ENCODE peak calls at places on chromosomes 4 and X, in six cellular contexts. E, Q, B, D, V and H are unnamed samples.

GRCh38 chr4:158282252-158282651 is 72.0 kb downstream of the TMEM144 start:
- DNase-seq in E (peak), Q (no peak), B (no peak), D (no peak), V (no peak), H (no peak)

GRCh38 chr4:166527500-166527899 is 654.5 kb downstream of the TLL1 start:
- DNase-seq in E (peak), Q (no peak), B (no peak), D (no peak), V (peak), H (no peak)

GRCh38 chrX:43560247-43560946 is 95.7 kb upstream of the MAOA start:
- DNase-seq in E (no peak), Q (no peak), B (no peak), D (no peak), V (no peak), H (no peak)

GRCh38 chr4:111693754-111694153 is 451.5 kb upstream of the FAM241A start:
- DNase-seq in E (no peak), Q (no peak), B (no peak), D (no peak), V (no peak), H (no peak)

GRCh38 chrX:104566921-104567501 is 1.0 kb downstream of the IL1RAPL2 start:
- DNase-seq in E (no peak), Q (no peak), B (no peak), D (no peak), V (no peak), H (no peak)

GRCh38 chr4:127975121-127975770 is 10.0 kb downstream of the ABHD18 start:
- DNase-seq in E (no peak), Q (no peak), B (no peak), D (no peak), V (no peak), H (no peak)

GRCh38 chr4:3421470-3421869 is 20.3 kb upstream of the HGFAC start:
- DNase-seq in E (no peak), Q (no peak), B (no peak), D (no peak), V (no peak), H (no peak)

GRCh38 chrX:142233400-142233799 is 28.3 kb upstream of the MAGEC2 start:
- DNase-seq in E (no peak), Q (no peak), B (no peak), D (no peak), V (no peak), H (no peak)

GRCh38 chrX:103704863-103705262 is 5.8 kb upstream of the TMEM31 start:
- DNase-seq in E (no peak), Q (no peak), B (no peak), D (no peak), V (no peak), H (no peak)

GRCh38 chr4:8105303-8106100 is 53.1 kb downstream of the ABLIM2 start:
- DNase-seq in E (no peak), Q (no peak), B (no peak), D (no peak), V (no peak), H (no peak)

GRCh38 chr4:148004228-148004813 is 272.4 kb downstream of the ARHGAP10 start:
- DNase-seq in E (peak), Q (no peak), B (no peak), D (no peak), V (no peak), H (no peak)

GRCh38 chrX:120452131-120452530 is 17.0 kb downstream of the LAMP2 start:
- DNase-seq in E (peak), Q (no peak), B (peak), D (no peak), V (no peak), H (no peak)

GRCh38 chr4:101451086-101451485 is 103.8 kb upstream of the PPP3CA start:
- DNase-seq in E (peak), Q (no peak), B (no peak), D (no peak), V (no peak), H (no peak)

GRCh38 chr4:162727232-162727631 is 439.5 kb downstream of the NAF1 start:
- DNase-seq in E (no peak), Q (no peak), B (no peak), D (no peak), V (no peak), H (no peak)

GRCh38 chr4:14918336-14918735 is 83.9 kb upstream of the CPEB2 start:
- DNase-seq in E (no peak), Q (no peak), B (no peak), D (no peak), V (no peak), H (no peak)

GRCh38 chrX:101550825-101551767 is 749 bp downstream of the ARMCX1 start:
- DNase-seq in E (peak), Q (no peak), B (no peak), D (no peak), V (no peak), H (peak)

GRCh38 chr4:46586566-46586965 is 196.6 kb upstream of the GABRA2 start:
- DNase-seq in E (no peak), Q (no peak), B (no peak), D (no peak), V (no peak), H (no peak)

GRCh38 chr4:94344457-94344856 is 1.8 kb upstream of the HPGDS start:
- DNase-seq in E (no peak), Q (no peak), B (no peak), D (no peak), V (no peak), H (no peak)

GRCh38 chr4:15781427-15782095 is 3.4 kb downstream of the CD38 start:
- DNase-seq in E (no peak), Q (no peak), B (no peak), D (no peak), V (no peak), H (no peak)

GRCh38 chr4:6464842-6465588 is 7.4 kb downstream of the PPP2R2C start:
- DNase-seq in E (no peak), Q (no peak), B (peak), D (no peak), V (no peak), H (no peak)

GRCh38 chr4:57492479-57492878 is 382.3 kb upstream of the IGFBP7 start:
- DNase-seq in E (no peak), Q (no peak), B (no peak), D (no peak), V (no peak), H (no peak)

GRCh38 chrX:154472685-154473632 is 6.1 kb downstream of the LAGE3 start:
- DNase-seq in E (no peak), Q (no peak), B (no peak), D (no peak), V (no peak), H (no peak)

DNA sequence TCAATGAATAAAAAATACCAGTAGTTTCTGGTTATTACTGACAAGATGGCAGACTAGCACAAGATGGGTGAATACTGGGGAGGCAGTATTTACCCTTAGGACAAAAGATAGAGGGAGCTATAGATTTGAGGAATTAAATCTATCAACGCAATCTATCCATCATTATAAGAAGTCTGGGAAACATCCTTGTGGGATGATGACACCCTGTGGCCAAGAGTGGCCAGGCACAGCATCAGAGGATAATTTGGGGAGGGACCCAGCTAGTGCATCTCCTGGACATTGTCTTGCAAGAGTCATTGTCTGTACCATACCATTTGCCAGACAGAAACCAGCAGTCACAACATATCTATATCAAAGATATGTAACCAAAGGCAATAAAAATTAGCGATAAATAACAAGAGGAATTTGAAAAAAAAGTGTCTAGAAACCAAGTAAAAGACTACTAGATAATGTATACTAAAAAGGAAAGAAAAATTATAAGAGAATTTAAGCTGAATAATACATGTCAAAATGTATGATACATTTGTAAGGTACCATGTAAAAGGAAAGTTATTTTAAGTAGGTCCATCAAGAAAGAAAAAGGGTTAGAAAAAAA is 22.9 kb downstream of the KCTD8 start:
- DNase-seq in E (no peak), Q (no peak), B (no peak), D (no peak), V (no peak), H (peak)
- TF ChIP-seq CTCF in E (no peak), Q (peak), B (peak), D (no peak), V (no peak), H (peak)

GRCh38 chr4:55635760-55636621 is at the start of gene NMU:
- DNase-seq in E (no peak), Q (peak), B (no peak), D (no peak), V (no peak), H (peak)
- TF ChIP-seq CTCF in E (no peak), Q (peak), B (no peak), D (no peak), V (no peak), H (peak)

DNA sequence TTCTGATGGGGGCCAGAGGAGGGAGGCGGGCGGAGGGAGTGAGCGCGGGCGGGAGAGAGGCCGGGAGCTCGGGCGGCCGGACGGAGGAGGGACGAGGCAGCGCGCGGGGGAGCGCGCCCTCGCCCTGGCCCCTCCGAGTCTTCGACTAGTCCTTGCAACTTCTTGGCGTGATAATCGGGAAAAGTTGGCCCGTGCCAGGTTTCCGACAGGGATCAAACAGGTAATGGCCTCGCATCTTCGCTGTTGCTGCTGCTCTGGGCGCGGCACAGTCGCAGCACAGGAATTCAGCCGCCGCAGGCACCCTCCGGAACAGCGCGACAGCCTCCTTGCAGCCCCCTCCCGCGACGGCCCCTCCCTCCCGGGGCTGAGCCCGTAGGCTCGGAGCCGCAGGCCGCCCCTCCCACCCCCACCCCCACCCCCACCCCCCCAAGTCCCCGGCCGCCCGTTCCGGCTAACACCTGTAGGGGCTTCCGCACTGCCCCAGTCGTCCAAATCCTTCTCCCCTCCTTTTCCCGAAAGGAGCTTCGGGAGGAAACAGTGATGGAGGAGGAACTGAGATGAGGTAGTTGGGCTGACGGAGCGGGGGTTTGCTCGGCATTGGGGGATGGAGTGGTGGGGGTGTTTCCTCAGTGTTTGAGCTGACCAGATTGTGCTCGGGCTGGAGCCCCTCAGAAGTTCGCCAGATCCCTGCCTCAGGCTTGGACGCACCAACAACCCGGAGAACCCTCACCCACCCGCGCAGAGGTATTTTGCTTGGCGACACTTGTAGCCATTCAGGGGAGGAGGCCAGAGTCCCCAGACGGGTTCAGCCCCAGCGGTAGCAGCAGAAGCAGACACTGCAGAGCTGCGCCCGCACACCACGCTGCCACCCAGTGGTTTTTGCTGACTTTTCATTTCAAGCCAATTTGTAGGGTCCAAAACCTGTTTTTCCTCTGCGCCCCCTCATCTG is at the start of gene FGF13:
- DNase-seq in E (no peak), Q (peak), B (no peak), D (no peak), V (no peak), H (peak)
- TF ChIP-seq CTCF in E (peak), Q (peak), B (peak), D (no peak), V (no peak), H (peak)

GRCh38 chr4:73615613-73616012 is 4.6 kb downstream of the RASSF6 start:
- DNase-seq in E (no peak), Q (no peak), B (peak), D (no peak), V (no peak), H (no peak)
- TF ChIP-seq CTCF in E (no peak), Q (peak), B (peak), D (no peak), V (no peak), H (no peak)